ENCODE peak calls at places on chromosomes 7 and 10, in eight cellular contexts. Q is ovary, L is cardiac muscle cell, O is body of pancreas, Y is breast epithelium, U is A549, S is HCT116, Z is lung. H is an unnamed sample.

GRCh38 chr10:73910764-73911552 is at the start of gene PLAU:
- DNase-seq in Q (peak), L (peak), O (peak), Y (no peak), U (no peak), S (no peak), Z (peak), H (no peak)

GRCh38 chr7:130140551-130141160 is 64.5 kb downstream of the TMEM209 start:
- DNase-seq in Q (peak), L (no peak), O (no peak), Y (no peak), U (no peak), S (no peak), Z (no peak), H (no peak)

GRCh38 chr10:74704629-74705360 is 121.6 kb upstream of the KAT6B start:
- DNase-seq in Q (no peak), L (no peak), O (peak), Y (no peak), U (no peak), S (no peak), Z (no peak), H (no peak)

GRCh38 chr7:98771519-98772241 is 98.1 kb downstream of the TMEM130 start:
- DNase-seq in Q (no peak), L (no peak), O (no peak), Y (no peak), U (no peak), S (no peak), Z (no peak), H (no peak)

GRCh38 chr10:105793071-105793470 is 1152.0 kb downstream of the SORCS3 start:
- DNase-seq in Q (no peak), L (no peak), O (no peak), Y (no peak), U (no peak), S (no peak), Z (no peak), H (no peak)

GRCh38 chr7:55570939-55571338 is 1.4 kb downstream of the VOPP1 start:
- DNase-seq in Q (no peak), L (no peak), O (no peak), Y (no peak), U (no peak), S (no peak), Z (no peak), H (no peak)

GRCh38 chr7:4738711-4739527 is 36.5 kb upstream of the AP5Z1 start:
- DNase-seq in Q (no peak), L (peak), O (peak), Y (no peak), U (peak), S (peak), Z (peak), H (peak)

GRCh38 chr7:76351372-76351771 is 7.4 kb downstream of the YWHAG start:
- DNase-seq in Q (no peak), L (no peak), O (no peak), Y (no peak), U (no peak), S (no peak), Z (no peak), H (no peak)

GRCh38 chr10:93591065-93591808 is 9.8 kb downstream of the RBP4 start:
- DNase-seq in Q (no peak), L (no peak), O (no peak), Y (no peak), U (no peak), S (no peak), Z (no peak), H (no peak)

GRCh38 chr7:107877731-107878382 is 13.1 kb upstream of the DLD start:
- DNase-seq in Q (no peak), L (no peak), O (no peak), Y (no peak), U (no peak), S (no peak), Z (no peak), H (no peak)
- H3K27ac ChIP-seq in Q (no peak), L (no peak), O (no peak), Y (no peak), U (no peak), S (no peak), Z (no peak), H (no peak)

GRCh38 chr10:95325863-95326262 is 35.1 kb upstream of the PDLIM1 start:
- DNase-seq in Q (no peak), L (no peak), O (no peak), Y (no peak), U (no peak), S (no peak), Z (no peak), H (no peak)

GRCh38 chr10:95328013-95328412 is 37.2 kb upstream of the PDLIM1 start:
- DNase-seq in Q (no peak), L (no peak), O (no peak), Y (no peak), U (no peak), S (no peak), Z (no peak), H (no peak)

GRCh38 chr10:95329296-95329695 is 38.5 kb upstream of the PDLIM1 start:
- DNase-seq in Q (no peak), L (no peak), O (no peak), Y (peak), U (no peak), S (no peak), Z (no peak), H (no peak)

GRCh38 chr10:95326396-95326795 is 35.6 kb upstream of the PDLIM1 start:
- DNase-seq in Q (no peak), L (no peak), O (no peak), Y (peak), U (no peak), S (no peak), Z (no peak), H (no peak)

DNA sequence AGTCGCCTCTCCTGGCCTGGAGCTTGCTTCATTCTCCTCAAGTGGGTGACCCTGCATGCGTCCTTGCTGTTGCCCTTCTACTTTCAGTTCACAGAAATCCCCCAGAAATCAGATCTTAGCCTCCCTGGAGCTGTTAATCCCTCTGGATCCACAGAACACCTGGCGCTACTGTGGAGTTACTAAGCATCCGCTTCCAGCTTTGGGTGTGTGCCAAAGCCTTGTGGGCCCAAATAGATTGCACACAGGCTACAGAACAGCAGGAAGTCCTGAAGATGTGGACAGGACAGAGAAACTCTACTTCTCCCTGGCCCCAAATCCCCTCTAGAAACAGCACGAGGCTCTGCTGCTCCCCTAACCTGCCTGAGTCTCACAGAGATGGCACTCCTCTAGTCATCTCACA is 36.6 kb upstream of the PDLIM1 start:
- DNase-seq in Q (no peak), L (peak), O (peak), Y (peak), U (no peak), S (no peak), Z (peak), H (no peak)
- H3K27ac ChIP-seq in Q (no peak), L (peak), O (no peak), Y (peak), U (no peak), S (no peak), Z (peak), H (no peak)

DNA sequence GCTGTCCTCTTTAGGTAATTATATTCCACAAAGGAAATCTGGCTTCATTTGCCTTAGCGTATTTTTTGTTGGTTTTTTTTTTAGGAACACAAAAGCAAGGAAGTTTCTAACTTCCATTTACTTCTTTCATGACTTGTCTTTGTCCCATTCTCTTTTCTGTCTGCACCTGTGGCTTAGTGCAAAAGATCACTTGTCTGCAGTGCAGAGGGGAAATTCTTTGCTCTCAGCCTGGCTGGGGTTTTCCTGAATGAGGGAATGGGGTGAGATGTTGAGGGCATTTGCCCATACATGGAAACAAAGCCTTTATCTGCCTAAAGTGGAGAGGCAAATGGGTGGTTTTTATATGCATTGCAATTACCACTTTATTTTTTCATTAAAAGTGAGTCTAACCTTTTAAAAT is 361.1 kb upstream of the IGFBP3 start:
- DNase-seq in Q (no peak), L (no peak), O (no peak), Y (no peak), U (no peak), S (no peak), Z (no peak), H (no peak)
- H3K27ac ChIP-seq in Q (no peak), L (peak), O (peak), Y (no peak), U (no peak), S (no peak), Z (no peak), H (no peak)

GRCh38 chr7:77833136-77833535 is 34.6 kb downstream of the PHTF2 start:
- DNase-seq in Q (no peak), L (no peak), O (no peak), Y (no peak), U (no peak), S (no peak), Z (no peak), H (no peak)
- H3K27ac ChIP-seq in Q (no peak), L (no peak), O (no peak), Y (no peak), U (peak), S (no peak), Z (no peak), H (no peak)

GRCh38 chr7:137969828-137970227 is 32.1 kb downstream of the CREB3L2 start:
- DNase-seq in Q (no peak), L (no peak), O (no peak), Y (no peak), U (no peak), S (no peak), Z (no peak), H (no peak)
- H3K27ac ChIP-seq in Q (no peak), L (no peak), O (no peak), Y (peak), U (peak), S (no peak), Z (no peak), H (no peak)

DNA sequence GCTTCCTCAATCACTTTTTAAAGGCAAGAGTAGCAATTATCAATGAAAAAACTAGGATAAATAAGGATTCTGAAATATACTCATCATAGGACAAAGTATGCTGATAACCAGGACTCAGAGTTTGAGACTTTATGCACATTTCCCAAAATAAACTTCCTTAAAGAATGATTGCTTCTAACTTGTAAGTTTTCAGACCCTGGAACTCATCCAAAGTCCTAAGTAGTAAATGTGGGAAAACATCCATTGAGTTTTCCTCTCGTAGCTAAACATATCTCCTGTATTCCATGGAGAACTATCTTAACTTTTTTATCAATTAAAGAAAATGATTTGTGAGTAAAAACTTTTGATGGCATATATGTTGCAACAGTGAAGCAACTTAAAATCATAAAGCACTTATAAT is 285.2 kb upstream of the KLF6 start:
- DNase-seq in Q (no peak), L (no peak), O (no peak), Y (no peak), U (no peak), S (no peak), Z (no peak), H (no peak)
- H3K27ac ChIP-seq in Q (no peak), L (no peak), O (no peak), Y (peak), U (no peak), S (no peak), Z (no peak), H (no peak)

H was measured in substantia nigra.